ENCODE peak calls at places on chromosomes 6 and 20, in five cellular contexts. V is stimulated activated CD8-positive, alpha-beta memory T cell treated with anti-CD3 and anti-CD28 coated beads, Interleukin-7, amount 100 ng/mL, for 1 hour; Q is cardiac fibroblast; M is fibroblast of the aortic adventitia; D is endothelial cell of umbilical vein. L is an unnamed sample.

GRCh38 chr20:21361266-21361665 is 36.1 kb downstream of the NKX2-4 start:
- DNase-seq in V (no peak), Q (peak), M (no peak), D (peak), L (no peak)

GRCh38 chr6:163835772-163836171 is 421.3 kb downstream of the QKI start:
- DNase-seq in V (no peak), Q (no peak), M (no peak), D (no peak), L (no peak)

GRCh38 chr20:59939879-59940128 is 301 bp downstream of the PPP1R3D start:
- DNase-seq in V (no peak), Q (no peak), M (no peak), D (no peak), L (no peak)

GRCh38 chr6:134979142-134979541 is 29.2 kb upstream of the ALDH8A1 start:
- DNase-seq in V (no peak), Q (no peak), M (no peak), D (no peak), L (no peak)

GRCh38 chr6:128252293-128253176 is 267.9 kb downstream of the PTPRK start:
- DNase-seq in V (no peak), Q (peak), M (no peak), D (no peak), L (no peak)

GRCh38 chr20:62794007-62794724 is 2.1 kb upstream of the MRGBP start:
- DNase-seq in V (peak), Q (peak), M (peak), D (peak), L (peak)

GRCh38 chr6:151847064-151847463 is 39.6 kb downstream of the ESR1 start:
- DNase-seq in V (no peak), Q (peak), M (peak), D (peak), L (no peak)

GRCh38 chr20:31861346-31862156 is 8.8 kb downstream of the DUSP15 start:
- DNase-seq in V (peak), Q (no peak), M (peak), D (peak), L (no peak)

GRCh38 chr6:47288245-47289090 is 21.2 kb downstream of the TNFRSF21 start:
- DNase-seq in V (no peak), Q (no peak), M (no peak), D (no peak), L (no peak)

GRCh38 chr6:169177516-169178196 is 76.0 kb downstream of the THBS2 start:
- DNase-seq in V (no peak), Q (no peak), M (no peak), D (no peak), L (no peak)

GRCh38 chr20:45229264-45230056 is 8.3 kb downstream of the SEMG2 start:
- DNase-seq in V (no peak), Q (peak), M (no peak), D (no peak), L (peak)

GRCh38 chr6:134065706-134066105 is 13.3 kb upstream of the SLC2A12 start:
- DNase-seq in V (no peak), Q (peak), M (no peak), D (peak), L (no peak)

GRCh38 chr6:27216874-27217273 is 30.6 kb upstream of the PRSS16 start:
- DNase-seq in V (no peak), Q (no peak), M (no peak), D (no peak), L (no peak)

GRCh38 chr6:137313928-137314855 is 95.0 kb upstream of the IFNGR1 start:
- DNase-seq in V (peak), Q (peak), M (peak), D (peak), L (no peak)

GRCh38 chr20:61320617-61321200 is 68.6 kb downstream of the CDH4 start:
- DNase-seq in V (no peak), Q (no peak), M (no peak), D (no peak), L (no peak)

GRCh38 chr20:43949741-43950618 is 35.3 kb downstream of the TOX2 start:
- DNase-seq in V (peak), Q (no peak), M (no peak), D (no peak), L (no peak)